ENCODE peak calls at places on chromosome 3, in four cellular contexts. B is HTR-8/SVneo; I is stimulated activated CD4-positive, alpha-beta T cell treated with anti-CD3 and anti-CD28 coated beads, Interleukin-2, amount 100 ng/mL, for 4 hours; X is iPS-NIHi11. W is an unnamed sample.

GRCh38 chr3:69113536-69113935 is 8.9 kb downstream of the LMOD3 start:
- DNase-seq in B (no peak), I (no peak), X (no peak), W (no peak)

GRCh38 chr3:53382106-53382505 is 34.8 kb upstream of the DCP1A start:
- DNase-seq in B (no peak), I (no peak), X (no peak), W (no peak)

GRCh38 chr3:71601811-71602210 is 18.3 kb upstream of the FOXP1 start:
- DNase-seq in B (no peak), I (no peak), X (no peak), W (no peak)

GRCh38 chr3:14462738-14463137 is 60.3 kb downstream of the SLC6A6 start:
- DNase-seq in B (no peak), I (no peak), X (no peak), W (no peak)

GRCh38 chr3:193782280-193782654 is 189.3 kb downstream of the OPA1 start:
- DNase-seq in B (peak), I (no peak), X (peak), W (no peak)

GRCh38 chr3:72177075-72178050 is 392.4 kb upstream of the PROK2 start:
- DNase-seq in B (no peak), I (no peak), X (no peak), W (no peak)

GRCh38 chr3:97228966-97229365 is 414.6 kb downstream of the EPHA6 start:
- DNase-seq in B (no peak), I (no peak), X (no peak), W (no peak)

GRCh38 chr3:186189492-186189891 is 80.6 kb upstream of the ETV5 start:
- DNase-seq in B (no peak), I (no peak), X (no peak), W (no peak)

GRCh38 chr3:142726017-142726416 is 2.2 kb downstream of the TRPC1 start:
- DNase-seq in B (no peak), I (no peak), X (no peak), W (no peak)

GRCh38 chr3:195468841-195469240 is 26.0 kb upstream of the ACAP2 start:
- DNase-seq in B (no peak), I (no peak), X (no peak), W (no peak)

GRCh38 chr3:46258525-46258924 is 16.3 kb downstream of the CCR3 start:
- DNase-seq in B (no peak), I (no peak), X (no peak), W (no peak)

GRCh38 chr3:89049119-89049518 is 58.3 kb upstream of the EPHA3 start:
- DNase-seq in B (no peak), I (no peak), X (peak), W (no peak)

GRCh38 chr3:142808103-142808917 is 80.6 kb downstream of the PCOLCE2 start:
- DNase-seq in B (peak), I (no peak), X (no peak), W (no peak)

GRCh38 chr3:15933439-15934144 is 135.8 kb upstream of the ANKRD28 start:
- DNase-seq in B (no peak), I (no peak), X (no peak), W (no peak)

GRCh38 chr3:45064512-45065372 is 38.6 kb downstream of the CLEC3B start:
- DNase-seq in B (no peak), I (peak), X (no peak), W (no peak)

GRCh38 chr3:51675201-51675611 is 4.2 kb downstream of the TEX264 start:
- DNase-seq in B (no peak), I (no peak), X (no peak), W (no peak)

GRCh38 chr3:101375586-101375985 is 55.2 kb upstream of the IMPG2 start:
- DNase-seq in B (no peak), I (no peak), X (no peak), W (no peak)

GRCh38 chr3:99714146-99714545 is 75.8 kb downstream of the COL8A1 start:
- DNase-seq in B (no peak), I (no peak), X (no peak), W (no peak)

GRCh38 chr3:64163755-64164148 is 61.5 kb downstream of the PRICKLE2 start:
- DNase-seq in B (peak), I (no peak), X (no peak), W (no peak)

GRCh38 chr3:196793224-196793623 is 53.6 kb downstream of the PAK2 start:
- DNase-seq in B (peak), I (no peak), X (peak), W (no peak)

GRCh38 chr3:110736332-110736731 is 335.3 kb upstream of the NECTIN3 start:
- DNase-seq in B (no peak), I (no peak), X (no peak), W (no peak)

GRCh38 chr3:38153986-38154608 is 11.2 kb upstream of the OXSR1 start:
- DNase-seq in B (no peak), I (no peak), X (no peak), W (no peak)

GRCh38 chr3:43155464-43156121 is 49.7 kb upstream of the POMGNT2 start:
- DNase-seq in B (peak), I (no peak), X (peak), W (no peak)

GRCh38 chr3:141412087-141412935 is 44.0 kb downstream of the ZBTB38 start:
- DNase-seq in B (peak), I (no peak), X (peak), W (no peak)

GRCh38 chr3:14518432-14518802 is 21.7 kb downstream of the GRIP2 start:
- DNase-seq in B (no peak), I (no peak), X (no peak), W (peak)

GRCh38 chr3:17759901-17760300 is 17.5 kb upstream of the TBC1D5 start:
- DNase-seq in B (no peak), I (no peak), X (no peak), W (no peak)

GRCh38 chr3:17632401-17633100 is 109.9 kb downstream of the TBC1D5 start:
- DNase-seq in B (peak), I (no peak), X (no peak), W (no peak)

GRCh38 chr3:72754582-72754981 is 93.7 kb downstream of the SHQ1 start:
- DNase-seq in B (no peak), I (no peak), X (no peak), W (no peak)

GRCh38 chr3:60552581-60552980 is 698.7 kb downstream of the FHIT start:
- DNase-seq in B (no peak), I (no peak), X (no peak), W (no peak)

GRCh38 chr3:114093596-114093995 is 37.1 kb downstream of the QTRT2 start:
- DNase-seq in B (peak), I (no peak), X (no peak), W (no peak)

GRCh38 chr3:181698263-181698944 is 13.3 kb upstream of the SOX2 start:
- DNase-seq in B (no peak), I (no peak), X (no peak), W (no peak)

GRCh38 chr3:141386080-141386594 is 17.8 kb downstream of the ZBTB38 start:
- DNase-seq in B (no peak), I (no peak), X (no peak), W (no peak)

GRCh38 chr3:25074151-25074550 is 353.9 kb upstream of the RARB start:
- DNase-seq in B (no peak), I (no peak), X (no peak), W (no peak)

GRCh38 chr3:109685084-109686079 is 348.0 kb upstream of the DPPA4 start:
- DNase-seq in B (peak), I (no peak), X (peak), W (peak)

GRCh38 chr3:111801697-111802655 is 57.1 kb upstream of the PHLDB2 start:
- DNase-seq in B (peak), I (no peak), X (no peak), W (no peak)

GRCh38 chr3:166291510-166291909 is 454.3 kb upstream of the BCHE start:
- DNase-seq in B (no peak), I (no peak), X (no peak), W (no peak)

GRCh38 chr3:171377859-171378258 is 82.3 kb downstream of the TNIK start:
- DNase-seq in B (no peak), I (no peak), X (no peak), W (no peak)

W was measured in chondrocyte.